ENCODE peak calls at places on chromosomes 16 and 17, in five cellular contexts. One of them, this sample, is unnamed.

GRCh38 chr17:31877911-31878702 is 19.1 kb upstream of the COPRS start:
- DNase-seq in HCT116: no peak
- DNase-seq in sigmoid colon: no peak
- DNase-seq in fibroblast of lung: peak; percentile 84
- DNase-seq in adipocyte: peak; percentile 79
- DNase-seq in this sample: no peak

GRCh38 chr16:740764-741505 is at the start of gene CIAO3:
- DNase-seq in HCT116: peak; percentile 76
- DNase-seq in sigmoid colon: peak; percentile 94
- DNase-seq in fibroblast of lung: peak; percentile 92
- DNase-seq in adipocyte: peak; percentile 95
- DNase-seq in this sample: peak; percentile 82

GRCh38 chr17:42819939-42820535 is 4.0 kb downstream of the BECN1 start:
- DNase-seq in HCT116: peak; percentile 21
- DNase-seq in sigmoid colon: no peak
- DNase-seq in fibroblast of lung: peak; percentile 46
- DNase-seq in adipocyte: peak; percentile 83
- DNase-seq in this sample: peak; percentile 69

GRCh38 chr17:71071837-71072236 is 902.5 kb downstream of the KCNJ2 start:
- DNase-seq in HCT116: peak; percentile 98
- DNase-seq in sigmoid colon: no peak
- DNase-seq in fibroblast of lung: peak; percentile 100
- DNase-seq in adipocyte: peak; percentile 39
- DNase-seq in this sample: peak; percentile 64

GRCh38 chr17:15264542-15264941 is 584 bp downstream of the PMP22 start:
- DNase-seq in HCT116: no peak
- DNase-seq in sigmoid colon: no peak
- DNase-seq in fibroblast of lung: no peak
- DNase-seq in adipocyte: no peak
- DNase-seq in this sample: no peak

GRCh38 chr17:29615048-29615385 is 7.7 kb downstream of the CORO6 start:
- DNase-seq in HCT116: no peak
- DNase-seq in sigmoid colon: no peak
- DNase-seq in fibroblast of lung: no peak
- DNase-seq in adipocyte: peak; percentile 37
- DNase-seq in this sample: no peak

GRCh38 chr16:86318119-86318518 is 192.2 kb upstream of the FOXF1 start:
- DNase-seq in HCT116: no peak
- DNase-seq in sigmoid colon: no peak
- DNase-seq in fibroblast of lung: no peak
- DNase-seq in adipocyte: no peak
- DNase-seq in this sample: no peak

GRCh38 chr17:2055494-2056220 is 754 bp downstream of the HIC1 start:
- DNase-seq in HCT116: no peak
- DNase-seq in sigmoid colon: peak; percentile 68
- DNase-seq in fibroblast of lung: no peak
- DNase-seq in adipocyte: peak; percentile 65
- DNase-seq in this sample: no peak

GRCh38 chr17:10750210-10750609 is 20.4 kb upstream of the TMEM220 start:
- DNase-seq in HCT116: no peak
- DNase-seq in sigmoid colon: no peak
- DNase-seq in fibroblast of lung: no peak
- DNase-seq in adipocyte: no peak
- DNase-seq in this sample: no peak

GRCh38 chr17:42098747-42099399 is 600 bp upstream of the ZNF385C start:
- DNase-seq in HCT116: no peak
- DNase-seq in sigmoid colon: no peak
- DNase-seq in fibroblast of lung: no peak
- DNase-seq in adipocyte: no peak
- DNase-seq in this sample: no peak

GRCh38 chr16:83356266-83356665 is 451.5 kb upstream of the HSBP1 start:
- DNase-seq in HCT116: peak; percentile 29
- DNase-seq in sigmoid colon: no peak
- DNase-seq in fibroblast of lung: peak; percentile 71
- DNase-seq in adipocyte: peak; percentile 87
- DNase-seq in this sample: peak; percentile 29

GRCh38 chr16:78675312-78675711 is 575.9 kb downstream of the WWOX start:
- DNase-seq in HCT116: no peak
- DNase-seq in sigmoid colon: no peak
- DNase-seq in fibroblast of lung: peak; percentile 21
- DNase-seq in adipocyte: no peak
- DNase-seq in this sample: peak; percentile 58

DNA sequence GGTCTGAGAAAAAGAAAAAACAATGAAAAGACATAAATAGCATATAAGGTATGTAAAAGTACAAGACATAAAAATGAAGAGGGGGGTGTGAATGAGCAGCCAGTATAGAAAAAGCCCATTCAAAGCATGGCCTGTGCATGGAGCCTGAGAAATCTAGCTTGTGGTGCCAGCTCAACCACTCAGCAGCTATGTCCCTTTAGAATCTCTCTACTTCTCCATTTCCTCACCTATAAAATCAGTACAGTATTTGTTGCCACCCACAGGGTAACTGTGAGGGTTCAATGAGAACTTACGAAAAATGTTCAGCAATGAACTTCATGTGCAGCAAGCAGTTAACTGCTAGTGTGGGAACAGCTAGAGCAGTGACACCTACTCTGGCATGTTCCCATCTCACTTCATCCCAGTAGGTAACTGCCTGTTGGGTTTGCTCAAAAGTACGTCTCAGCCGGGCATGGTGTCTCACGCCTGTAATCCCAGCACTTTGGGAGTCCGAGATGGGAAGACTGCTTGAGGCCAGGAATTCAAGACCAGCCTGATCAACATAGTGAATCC is 15.3 kb downstream of the CYTH1 start:
- DNase-seq in HCT116: no peak
- DNase-seq in sigmoid colon: peak; percentile 7
- DNase-seq in fibroblast of lung: no peak
- DNase-seq in adipocyte: no peak
- DNase-seq in this sample: no peak
- H3K4me1 ChIP-seq in HCT116: peaks cover 12% of the 10 kb centered on the region
- H3K4me1 ChIP-seq in sigmoid colon: no peaks in the 10 kb centered on the region
- H3K4me1 ChIP-seq in fibroblast of lung: no peaks in the 10 kb centered on the region
- H3K4me1 ChIP-seq in adipocyte: peaks cover 21% of the 10 kb centered on the region
- H3K4me1 ChIP-seq in this sample: no peaks in the 10 kb centered on the region

GRCh38 chr17:48052956-48053757 is 5.0 kb downstream of the NFE2L1 start:
- DNase-seq in HCT116: no peak
- DNase-seq in sigmoid colon: peak; percentile 92
- DNase-seq in fibroblast of lung: no peak
- DNase-seq in adipocyte: peak; percentile 47
- DNase-seq in this sample: no peak

GRCh38 chr17:48053758-48054237 is 5.6 kb downstream of the NFE2L1 start:
- DNase-seq in HCT116: no peak
- DNase-seq in sigmoid colon: no peak
- DNase-seq in fibroblast of lung: no peak
- DNase-seq in adipocyte: no peak
- DNase-seq in this sample: no peak

GRCh38 chr17:48055531-48056245 is 7.5 kb downstream of the NFE2L1 start:
- DNase-seq in HCT116: peak; percentile 73
- DNase-seq in sigmoid colon: no peak
- DNase-seq in fibroblast of lung: peak; percentile 47
- DNase-seq in adipocyte: peak; percentile 94
- DNase-seq in this sample: no peak

GRCh38 chr17:48056246-48056745 is 8.1 kb downstream of the NFE2L1 start:
- DNase-seq in HCT116: no peak
- DNase-seq in sigmoid colon: no peak
- DNase-seq in fibroblast of lung: no peak
- DNase-seq in adipocyte: no peak
- DNase-seq in this sample: no peak

GRCh38 chr17:48054238-48055185 is 6.4 kb downstream of the NFE2L1 start:
- DNase-seq in HCT116: no peak
- DNase-seq in sigmoid colon: peak; percentile 93
- DNase-seq in fibroblast of lung: peak; percentile 84
- DNase-seq in adipocyte: peak; percentile 61
- DNase-seq in this sample: no peak
- H3K4me1 ChIP-seq in HCT116: peaks cover 23% of the 10 kb centered on the region
- H3K4me1 ChIP-seq in sigmoid colon: no peaks in the 10 kb centered on the region
- H3K4me1 ChIP-seq in fibroblast of lung: peaks cover 34% of the 10 kb centered on the region
- H3K4me1 ChIP-seq in adipocyte: peaks cover 59% of the 10 kb centered on the region
- H3K4me1 ChIP-seq in this sample: peaks cover 48% of the 10 kb centered on the region

GRCh38 chr17:75515229-75515522 is 161 bp downstream of the CASKIN2 start:
- DNase-seq in HCT116: no peak
- DNase-seq in sigmoid colon: no peak
- DNase-seq in fibroblast of lung: no peak
- DNase-seq in adipocyte: no peak
- DNase-seq in this sample: no peak

GRCh38 chr17:75516255-75516618 is at the start of gene TSEN54:
- DNase-seq in HCT116: peak; percentile 84
- DNase-seq in sigmoid colon: peak; percentile 96
- DNase-seq in fibroblast of lung: peak; percentile 81
- DNase-seq in adipocyte: peak; percentile 94
- DNase-seq in this sample: peak; percentile 98

GRCh38 chr17:75516619-75517276 is 420 bp downstream of the TSEN54 start:
- DNase-seq in HCT116: no peak
- DNase-seq in sigmoid colon: no peak
- DNase-seq in fibroblast of lung: peak; percentile 10
- DNase-seq in adipocyte: peak; percentile 62
- DNase-seq in this sample: no peak

GRCh38 chr17:75514299-75515228 is 773 bp downstream of the CASKIN2 start:
- DNase-seq in HCT116: no peak
- DNase-seq in sigmoid colon: no peak
- DNase-seq in fibroblast of lung: peak; percentile 32
- DNase-seq in adipocyte: peak; percentile 59
- DNase-seq in this sample: peak; percentile 38

DNA sequence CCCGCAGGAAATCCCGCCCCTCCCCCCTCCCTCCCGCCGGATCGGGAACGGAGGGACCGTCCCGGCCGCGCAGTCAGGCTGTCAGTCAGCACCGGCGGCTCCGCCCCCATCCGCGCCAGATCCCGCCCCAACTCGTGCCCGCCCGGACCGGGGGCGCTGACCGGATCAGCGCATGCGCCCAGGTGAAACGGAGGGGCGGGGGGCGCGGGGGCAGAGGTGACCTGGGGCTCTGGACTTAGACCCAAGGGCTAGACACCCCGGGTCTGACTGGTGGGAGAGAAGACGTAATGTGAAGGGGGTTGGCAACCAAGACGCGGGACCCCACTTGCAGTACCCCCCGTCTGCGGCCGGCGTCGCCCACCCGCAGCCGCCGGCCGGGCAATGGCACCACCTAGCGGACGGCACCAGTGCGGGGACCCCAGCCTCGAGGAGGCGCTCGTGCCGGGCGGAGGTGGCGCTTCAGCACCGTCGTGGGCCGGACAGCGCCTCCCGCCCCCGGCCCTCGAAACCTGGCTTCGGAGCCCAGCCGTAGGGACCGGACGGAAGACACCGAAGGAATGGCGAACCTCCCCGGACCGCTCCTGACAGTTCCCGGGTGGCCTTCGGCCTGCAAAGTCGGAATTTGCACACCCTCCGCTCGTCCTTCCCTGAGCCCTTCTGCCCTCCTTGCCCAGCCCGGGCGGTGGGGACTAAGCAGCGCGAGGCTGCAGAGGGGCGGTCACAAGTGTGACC is at the start of gene CASKIN2:
- DNase-seq in HCT116: peak; percentile 88
- DNase-seq in sigmoid colon: peak; percentile 98
- DNase-seq in fibroblast of lung: peak; percentile 82
- DNase-seq in adipocyte: peak; percentile 97
- DNase-seq in this sample: peak; percentile 99
- H3K4me1 ChIP-seq in HCT116: peaks cover 28% of the 10 kb centered on the region
- H3K4me1 ChIP-seq in sigmoid colon: peaks cover 5% of the 10 kb centered on the region
- H3K4me1 ChIP-seq in fibroblast of lung: peaks cover 3% of the 10 kb centered on the region
- H3K4me1 ChIP-seq in adipocyte: peaks cover 26% of the 10 kb centered on the region
- H3K4me1 ChIP-seq in this sample: peaks cover 47% of the 10 kb centered on the region

GRCh38 chr17:75869282-75870141 is 8.9 kb downstream of the TRIM47 start:
- DNase-seq in HCT116: no peak
- DNase-seq in sigmoid colon: peak; percentile 85
- DNase-seq in fibroblast of lung: peak; percentile 40
- DNase-seq in adipocyte: peak; percentile 57
- DNase-seq in this sample: peak; percentile 72
- H3K4me1 ChIP-seq in HCT116: peaks cover 46% of the 10 kb centered on the region
- H3K4me1 ChIP-seq in sigmoid colon: peaks cover 5% of the 10 kb centered on the region
- H3K4me1 ChIP-seq in fibroblast of lung: peaks cover 16% of the 10 kb centered on the region
- H3K4me1 ChIP-seq in adipocyte: peaks cover 39% of the 10 kb centered on the region
- H3K4me1 ChIP-seq in this sample: peaks cover 36% of the 10 kb centered on the region

GRCh38 chr17:75400326-75400939 is 5.0 kb downstream of the GRB2 start:
- DNase-seq in HCT116: no peak
- DNase-seq in sigmoid colon: no peak
- DNase-seq in fibroblast of lung: no peak
- DNase-seq in adipocyte: no peak
- DNase-seq in this sample: no peak
- H3K4me1 ChIP-seq in HCT116: peaks cover 9% of the 10 kb centered on the region
- H3K4me1 ChIP-seq in sigmoid colon: no peaks in the 10 kb centered on the region
- H3K4me1 ChIP-seq in fibroblast of lung: no peaks in the 10 kb centered on the region
- H3K4me1 ChIP-seq in adipocyte: peaks cover 19% of the 10 kb centered on the region
- H3K4me1 ChIP-seq in this sample: peaks cover 9% of the 10 kb centered on the region